ENCODE peak calls at places on chromosome 3, in five cellular contexts. Z is AG08396, K is WTC11, L is LoVo, S is dermis blood vessel endothelial cell. U is an unnamed sample.
A peak's percentile ranks its signal among the peaks of the same experiment; 100 is the strongest.

GRCh38 chr3:146163584-146163983 is 2.6 kb upstream of the PLOD2 start:
- DNase-seq in Z (peak; percentile 49), K (no peak), L (no peak), S (peak; percentile 77), U (peak; percentile 83)

GRCh38 chr3:16504242-16504641 is 9.3 kb downstream of the RFTN1 start:
- DNase-seq in Z (no peak), K (no peak), L (no peak), S (no peak), U (no peak)

GRCh38 chr3:188542196-188542595 is 388.2 kb downstream of the LPP start:
- DNase-seq in Z (no peak), K (no peak), L (no peak), S (no peak), U (peak; percentile 56)

GRCh38 chr3:191263365-191263764 is 64.3 kb downstream of the OSTN start:
- DNase-seq in Z (no peak), K (no peak), L (no peak), S (no peak), U (no peak)

GRCh38 chr3:111352585-111352984 is 189.4 kb upstream of the CD96 start:
- DNase-seq in Z (no peak), K (no peak), L (no peak), S (no peak), U (no peak)

GRCh38 chr3:14545251-14545635 is 5.1 kb upstream of the GRIP2 start:
- DNase-seq in Z (no peak), K (no peak), L (no peak), S (no peak), U (no peak)

GRCh38 chr3:129597087-129597791 is 9.2 kb downstream of the PLXND1 start:
- DNase-seq in Z (peak; percentile 73), K (no peak), L (no peak), S (peak; percentile 50), U (peak; percentile 63)

GRCh38 chr3:56314842-56315241 is 153.4 kb downstream of the ERC2 start:
- DNase-seq in Z (peak; percentile 12), K (peak; percentile 15), L (no peak), S (no peak), U (no peak)

GRCh38 chr3:126347543-126348161 is 9.6 kb downstream of the KLF15 start:
- DNase-seq in Z (no peak), K (peak; percentile 6), L (no peak), S (no peak), U (no peak)

GRCh38 chr3:169575381-169575780 is 88.1 kb downstream of the MECOM start:
- DNase-seq in Z (peak; percentile 30), K (no peak), L (no peak), S (peak; percentile 75), U (peak; percentile 19)

GRCh38 chr3:68151359-68151758 is 496.9 kb upstream of the SUCLG2 start:
- DNase-seq in Z (no peak), K (no peak), L (no peak), S (no peak), U (no peak)

GRCh38 chr3:56775931-56776461 is 25.8 kb downstream of the ARHGEF3 start:
- DNase-seq in Z (no peak), K (no peak), L (no peak), S (no peak), U (no peak)

GRCh38 chr3:193943200-193943599 is 192.7 kb upstream of the HES1 start:
- DNase-seq in Z (no peak), K (peak; percentile 55), L (no peak), S (no peak), U (no peak)

GRCh38 chr3:125054436-125055164 is 1.2 kb downstream of the HEG1 start:
- DNase-seq in Z (peak; percentile 67), K (no peak), L (peak; percentile 42), S (peak; percentile 66), U (peak; percentile 88)

GRCh38 chr3:45687828-45688193 is 1.4 kb upstream of the SACM1L start:
- DNase-seq in Z (no peak), K (no peak), L (no peak), S (no peak), U (no peak)

GRCh38 chr3:162302983-162303624 is 806.5 kb downstream of the OTOL1 start:
- DNase-seq in Z (no peak), K (no peak), L (no peak), S (no peak), U (no peak)

GRCh38 chr3:128281461-128282367 is 128.4 kb downstream of the EEFSEC start:
- DNase-seq in Z (no peak), K (no peak), L (no peak), S (no peak), U (no peak)

GRCh38 chr3:55704521-55704920 is 217.4 kb upstream of the WNT5A start:
- DNase-seq in Z (no peak), K (no peak), L (no peak), S (no peak), U (no peak)

GRCh38 chr3:184228376-184229137 is 828 bp upstream of the VWA5B2 start:
- DNase-seq in Z (no peak), K (no peak), L (no peak), S (no peak), U (no peak)

GRCh38 chr3:188673509-188674239 is 498.1 kb upstream of the TPRG1 start:
- DNase-seq in Z (peak; percentile 53), K (no peak), L (peak; percentile 7), S (no peak), U (no peak)

GRCh38 chr3:113758389-113759029 is 11.7 kb downstream of the ATP6V1A start:
- DNase-seq in Z (no peak), K (no peak), L (no peak), S (no peak), U (no peak)

GRCh38 chr3:186826316-186826977 is 16.1 kb upstream of the ADIPOQ start:
- DNase-seq in Z (no peak), K (no peak), L (no peak), S (no peak), U (no peak)

GRCh38 chr3:38968891-38969290 is 82.9 kb downstream of the SCN11A start:
- DNase-seq in Z (no peak), K (no peak), L (no peak), S (no peak), U (no peak)

GRCh38 chr3:148513066-148513671 is 184.5 kb upstream of the AGTR1 start:
- DNase-seq in Z (peak; percentile 2), K (no peak), L (no peak), S (peak; percentile 28), U (peak; percentile 60)

U was measured in lung microvascular endothelial cell.